ENCODE peak calls at places on chromosome 22, in seven cellular contexts. W is colonic mucosa, U is epithelial cell of esophagus, K is choroid plexus epithelial cell, G is heart right ventricle, J is brain microvascular endothelial cell, Q is neural progenitor cell. T is an unnamed sample.

GRCh38 chr22:31106651-31107205 is 640 bp downstream of the SELENOM start:
- DNase-seq in W (peak), U (peak), K (peak), G (peak), J (peak), Q (no peak), T (peak)

GRCh38 chr22:36405671-36406070 is 17.9 kb upstream of the MYH9 start:
- DNase-seq in W (no peak), U (peak), K (no peak), G (no peak), J (no peak), Q (no peak), T (peak)

GRCh38 chr22:36104988-36105387 is 55.6 kb downstream of the APOL3 start:
- DNase-seq in W (no peak), U (peak), K (no peak), G (no peak), J (peak), Q (no peak), T (no peak)

GRCh38 chr22:50705219-50705691 is 32.6 kb downstream of the SHANK3 start:
- DNase-seq in W (no peak), U (peak), K (peak), G (peak), J (peak), Q (peak), T (peak)

GRCh38 chr22:42184852-42185251 is 54.2 kb upstream of the CYP2D6 start:
- DNase-seq in W (no peak), U (no peak), K (no peak), G (no peak), J (no peak), Q (no peak), T (no peak)

GRCh38 chr22:36213596-36213995 is 12.0 kb upstream of the APOL4 start:
- DNase-seq in W (no peak), U (no peak), K (no peak), G (no peak), J (no peak), Q (no peak), T (no peak)

GRCh38 chr22:42905702-42906183 is 48.7 kb upstream of the ARFGAP3 start:
- DNase-seq in W (peak), U (no peak), K (no peak), G (peak), J (no peak), Q (no peak), T (no peak)

GRCh38 chr22:30178180-30179126 is 68.1 kb downstream of the LIF start:
- DNase-seq in W (no peak), U (no peak), K (no peak), G (no peak), J (no peak), Q (peak), T (no peak)

GRCh38 chr22:37472418-37473006 is 13.7 kb downstream of the MFNG start:
- DNase-seq in W (peak), U (peak), K (peak), G (no peak), J (no peak), Q (peak), T (peak)

GRCh38 chr22:43514476-43515157 is 102.8 kb downstream of the MPPED1 start:
- DNase-seq in W (no peak), U (no peak), K (no peak), G (no peak), J (no peak), Q (no peak), T (no peak)

GRCh38 chr22:49763696-49764095 is 64.0 kb downstream of the BRD1 start:
- DNase-seq in W (no peak), U (no peak), K (no peak), G (no peak), J (no peak), Q (no peak), T (no peak)

GRCh38 chr22:31451709-31452571 is 37.7 kb downstream of the EIF4ENIF1 start:
- DNase-seq in W (peak), U (peak), K (peak), G (no peak), J (peak), Q (peak), T (peak)

GRCh38 chr22:24433001-24433867 is 5.8 kb downstream of the ADORA2A start:
- DNase-seq in W (no peak), U (no peak), K (no peak), G (no peak), J (no peak), Q (no peak), T (no peak)

GRCh38 chr22:24430431-24431308 is 3.3 kb downstream of the ADORA2A start:
- DNase-seq in W (no peak), U (no peak), K (no peak), G (no peak), J (no peak), Q (no peak), T (no peak)

GRCh38 chr22:24433868-24434471 is 6.6 kb downstream of the ADORA2A start:
- DNase-seq in W (no peak), U (peak), K (no peak), G (no peak), J (peak), Q (no peak), T (peak)

GRCh38 chr22:24431309-24432034 is 4.1 kb downstream of the ADORA2A start:
- DNase-seq in W (no peak), U (no peak), K (no peak), G (no peak), J (no peak), Q (no peak), T (no peak)

GRCh38 chr22:24432059-24432853 is 4.9 kb downstream of the ADORA2A start:
- DNase-seq in W (peak), U (peak), K (peak), G (peak), J (peak), Q (no peak), T (peak)
- TF ChIP-seq CTCF in W (no peak), U (no peak), K (no peak), G (no peak), J (no peak), Q (no peak), T (no peak)

GRCh38 chr22:25386538-25386884 is 167.1 kb downstream of the CRYBB2 start:
- DNase-seq in W (no peak), U (no peak), K (no peak), G (no peak), J (no peak), Q (no peak), T (no peak)

GRCh38 chr22:25388415-25388814 is 169.0 kb downstream of the CRYBB2 start:
- DNase-seq in W (no peak), U (no peak), K (no peak), G (no peak), J (no peak), Q (no peak), T (no peak)

GRCh38 chr22:25390297-25391240 is 171.1 kb downstream of the CRYBB2 start:
- DNase-seq in W (no peak), U (no peak), K (no peak), G (peak), J (no peak), Q (no peak), T (no peak)

GRCh38 chr22:25388866-25389540 is 169.6 kb downstream of the CRYBB2 start:
- DNase-seq in W (no peak), U (no peak), K (no peak), G (no peak), J (no peak), Q (no peak), T (no peak)

GRCh38 chr22:25389541-25389919 is 170.1 kb downstream of the CRYBB2 start:
- DNase-seq in W (no peak), U (no peak), K (no peak), G (no peak), J (no peak), Q (no peak), T (no peak)
- H3K4me3 ChIP-seq in W (no peak), U (no peak), K (no peak), G (no peak), J (no peak), Q (no peak), T (no peak)

DNA sequence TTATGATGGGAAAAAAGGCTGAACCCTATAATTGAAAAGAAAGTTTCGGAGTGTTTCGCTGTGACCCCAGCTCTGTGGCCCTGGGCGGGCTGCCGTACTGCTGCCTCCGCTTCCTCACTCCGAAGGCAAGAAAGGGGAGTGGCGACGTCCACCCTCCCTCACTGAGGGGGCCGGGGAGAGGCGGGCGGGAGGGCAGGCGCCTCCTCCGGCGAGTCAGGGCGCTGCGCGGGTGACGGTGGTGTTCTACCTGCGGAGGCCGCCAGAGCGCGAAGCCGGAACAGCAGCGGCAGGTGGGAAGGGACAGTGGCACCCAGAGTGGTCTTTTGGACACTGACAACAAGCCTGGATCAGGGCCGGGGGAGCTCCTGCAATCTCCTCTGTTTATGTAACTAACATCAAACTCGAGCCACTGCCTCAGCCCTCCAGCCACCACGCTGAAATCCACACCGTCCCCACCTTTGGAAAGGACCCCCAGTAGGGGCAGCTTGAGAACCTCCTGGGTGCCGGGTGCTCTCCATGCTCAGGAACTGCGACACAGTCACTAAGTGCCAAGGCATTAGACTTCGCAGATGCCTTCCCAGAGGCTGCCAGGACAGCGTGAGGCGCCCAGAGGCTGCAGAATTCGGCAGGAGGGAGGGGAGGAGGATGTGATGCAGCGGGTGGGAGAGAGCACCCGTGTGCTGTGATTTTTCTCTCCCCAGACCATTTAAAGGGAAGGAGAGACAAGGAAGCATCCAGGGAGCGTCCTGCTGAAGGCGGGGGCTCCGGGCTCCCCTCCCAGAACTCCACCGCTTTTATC is 25.5 kb downstream of the BID start:
- DNase-seq in W (no peak), U (no peak), K (no peak), G (no peak), J (no peak), Q (peak), T (no peak)
- TF ChIP-seq CTCF in W (no peak), U (no peak), K (peak), G (no peak), J (no peak), Q (peak), T (no peak)

GRCh38 chr22:46777609-46777970 is 15.1 kb downstream of the TBC1D22A start:
- DNase-seq in W (no peak), U (no peak), K (no peak), G (no peak), J (no peak), Q (no peak), T (no peak)

GRCh38 chr22:46775364-46775758 is 12.9 kb downstream of the TBC1D22A start:
- DNase-seq in W (no peak), U (no peak), K (no peak), G (no peak), J (no peak), Q (no peak), T (no peak)

GRCh38 chr22:46775789-46776485 is 13.5 kb downstream of the TBC1D22A start:
- DNase-seq in W (no peak), U (no peak), K (no peak), G (no peak), J (no peak), Q (no peak), T (no peak)

GRCh38 chr22:46776486-46776826 is 14.0 kb downstream of the TBC1D22A start:
- DNase-seq in W (no peak), U (no peak), K (no peak), G (no peak), J (no peak), Q (no peak), T (no peak)

GRCh38 chr22:46776876-46777608 is 14.6 kb downstream of the TBC1D22A start:
- DNase-seq in W (no peak), U (no peak), K (no peak), G (no peak), J (no peak), Q (no peak), T (no peak)
- H3K4me3 ChIP-seq in W (no peak), U (no peak), K (no peak), G (no peak), J (no peak), Q (no peak), T (no peak)

DNA sequence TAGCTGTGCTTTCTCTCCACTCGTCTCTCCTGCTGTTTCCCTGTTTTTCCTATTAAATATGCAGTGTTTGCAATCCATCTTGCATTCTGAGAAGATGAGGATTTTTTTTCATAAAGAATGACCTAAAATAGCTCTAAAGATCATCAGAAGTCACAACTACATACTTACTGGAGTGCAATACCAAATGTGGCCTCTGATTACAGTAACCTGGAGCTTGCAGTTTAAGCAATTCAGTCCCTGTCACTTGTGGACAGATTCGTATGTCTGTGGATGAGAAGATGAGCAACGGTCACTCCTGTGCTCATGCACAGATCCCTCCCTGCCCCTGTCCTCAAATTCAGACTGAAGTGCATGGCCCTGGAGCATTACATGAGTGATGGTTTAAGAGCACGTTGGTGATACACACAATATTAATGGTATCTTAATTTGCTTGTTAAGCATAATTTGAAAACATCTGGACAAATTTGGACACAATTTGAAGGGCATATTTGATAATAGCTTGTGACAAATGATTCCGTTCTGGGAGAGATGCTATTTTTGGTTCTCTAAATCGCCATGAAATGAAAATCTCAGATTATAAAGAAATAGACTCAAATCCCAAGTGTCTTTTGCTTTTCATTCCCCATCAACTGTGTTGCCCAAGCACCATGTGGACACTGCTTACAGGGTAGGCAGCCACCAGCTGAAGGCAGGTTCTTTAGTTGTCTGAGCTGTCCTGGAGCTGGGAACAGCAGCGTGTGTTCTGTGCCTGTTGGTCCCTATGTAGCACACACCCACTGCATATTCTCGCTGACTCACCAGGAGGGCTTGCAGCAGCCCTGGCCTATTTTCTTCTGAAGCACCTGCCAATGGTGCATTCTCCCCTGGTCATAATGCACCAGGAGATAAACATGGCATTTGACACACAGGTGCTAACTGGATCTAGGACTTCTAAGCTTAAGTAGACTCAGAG is 32.6 kb upstream of the PRAME start:
- DNase-seq in W (no peak), U (no peak), K (peak), G (no peak), J (no peak), Q (no peak), T (no peak)
- TF ChIP-seq CTCF in W (no peak), U (no peak), K (peak), G (no peak), J (peak), Q (no peak), T (peak)